ENCODE peak calls at places on chromosomes 11 and 22, in eight cellular contexts. One of them, this sample, is unnamed.

GRCh38 chr22:27115816-27116256 is 458.4 kb downstream of the MIAT start:
- DNase-seq in Calu3: peak; percentile 74
- DNase-seq in ureter: no peak
- DNase-seq in HT-29: peak; percentile 27
- DNase-seq in HEK293T: no peak
- DNase-seq in lung: no peak
- DNase-seq in A172: peak; percentile 92
- DNase-seq in pancreas: no peak
- DNase-seq in this sample: peak; percentile 52

GRCh38 chr22:20459862-20460261 is 22.2 kb upstream of the SCARF2 start:
- DNase-seq in ureter: no peak
- DNase-seq in A172: no peak
- DNase-seq in HT-29: no peak
- DNase-seq in HEK293T: no peak
- DNase-seq in lung: no peak
- DNase-seq in Calu3: no peak
- DNase-seq in pancreas: peak; percentile 26
- DNase-seq in this sample: no peak

GRCh38 chr11:61799665-61800284 is 7.1 kb downstream of the FEN1 start:
- DNase-seq in HEK293T: no peak
- DNase-seq in A172: no peak
- DNase-seq in pancreas: no peak
- DNase-seq in Calu3: no peak
- DNase-seq in lung: no peak
- DNase-seq in HT-29: no peak
- DNase-seq in ureter: no peak
- DNase-seq in this sample: no peak

GRCh38 chr11:104602643-104603042 is 295.6 kb downstream of the CASP12 start:
- DNase-seq in HEK293T: no peak
- DNase-seq in pancreas: no peak
- DNase-seq in lung: no peak
- DNase-seq in Calu3: no peak
- DNase-seq in A172: no peak
- DNase-seq in HT-29: no peak
- DNase-seq in ureter: no peak
- DNase-seq in this sample: no peak

GRCh38 chr22:33807465-33807864 is 112.8 kb downstream of the LARGE1 start:
- DNase-seq in ureter: no peak
- DNase-seq in HEK293T: no peak
- DNase-seq in HT-29: no peak
- DNase-seq in Calu3: no peak
- DNase-seq in pancreas: no peak
- DNase-seq in lung: no peak
- DNase-seq in A172: peak; percentile 19
- DNase-seq in this sample: no peak

GRCh38 chr11:109547356-109548027 is 125.5 kb downstream of the C11orf87 start:
- DNase-seq in ureter: no peak
- DNase-seq in pancreas: peak; percentile 9
- DNase-seq in HT-29: no peak
- DNase-seq in HEK293T: no peak
- DNase-seq in Calu3: no peak
- DNase-seq in lung: no peak
- DNase-seq in A172: peak; percentile 74
- DNase-seq in this sample: no peak

GRCh38 chr11:131693756-131694155 is 323.3 kb downstream of the NTM start:
- DNase-seq in lung: peak; percentile 22
- DNase-seq in ureter: no peak
- DNase-seq in HEK293T: no peak
- DNase-seq in Calu3: no peak
- DNase-seq in pancreas: no peak
- DNase-seq in HT-29: no peak
- DNase-seq in A172: no peak
- DNase-seq in this sample: no peak

GRCh38 chr11:5620606-5621521 is 3.9 kb upstream of the TRIM34 start:
- DNase-seq in lung: peak; percentile 44
- DNase-seq in A172: peak; percentile 54
- DNase-seq in HT-29: peak; percentile 68
- DNase-seq in ureter: no peak
- DNase-seq in Calu3: peak; percentile 43
- DNase-seq in HEK293T: no peak
- DNase-seq in pancreas: no peak
- DNase-seq in this sample: no peak

GRCh38 chr11:47332791-47333525 is 19.5 kb downstream of the MYBPC3 start:
- DNase-seq in pancreas: no peak
- DNase-seq in Calu3: no peak
- DNase-seq in ureter: no peak
- DNase-seq in lung: no peak
- DNase-seq in HEK293T: no peak
- DNase-seq in HT-29: no peak
- DNase-seq in A172: no peak
- DNase-seq in this sample: no peak

GRCh38 chr11:8095356-8095755 is 14.3 kb downstream of the TUB start:
- DNase-seq in A172: no peak
- DNase-seq in lung: no peak
- DNase-seq in HEK293T: no peak
- DNase-seq in HT-29: no peak
- DNase-seq in pancreas: no peak
- DNase-seq in Calu3: no peak
- DNase-seq in ureter: peak; percentile 36
- DNase-seq in this sample: peak; percentile 32

GRCh38 chr11:196786-197731 is 4.2 kb downstream of the SCGB1C1 start:
- DNase-seq in A172: no peak
- DNase-seq in HEK293T: no peak
- DNase-seq in lung: peak; percentile 27
- DNase-seq in Calu3: no peak
- DNase-seq in HT-29: peak; percentile 1
- DNase-seq in pancreas: peak; percentile 69
- DNase-seq in ureter: peak; percentile 41
- DNase-seq in this sample: peak; percentile 41

GRCh38 chr11:120952503-120953229 is 71.2 kb upstream of the TBCEL start:
- DNase-seq in lung: peak; percentile 76
- DNase-seq in pancreas: peak; percentile 88
- DNase-seq in HEK293T: peak; percentile 88
- DNase-seq in A172: peak; percentile 52
- DNase-seq in Calu3: peak; percentile 61
- DNase-seq in HT-29: peak; percentile 86
- DNase-seq in ureter: peak; percentile 87
- DNase-seq in this sample: peak; percentile 73

GRCh38 chr11:125173027-125173426 is 8.5 kb downstream of the PKNOX2 start:
- DNase-seq in Calu3: no peak
- DNase-seq in HEK293T: no peak
- DNase-seq in lung: no peak
- DNase-seq in A172: no peak
- DNase-seq in ureter: no peak
- DNase-seq in pancreas: no peak
- DNase-seq in HT-29: no peak
- DNase-seq in this sample: no peak

GRCh38 chr11:65911682-65912568 is 6.9 kb downstream of the C11orf68 start:
- DNase-seq in ureter: peak; percentile 73
- DNase-seq in HEK293T: peak; percentile 68
- DNase-seq in pancreas: no peak
- DNase-seq in HT-29: peak; percentile 82
- DNase-seq in lung: peak; percentile 52
- DNase-seq in A172: peak; percentile 97
- DNase-seq in Calu3: peak; percentile 49
- DNase-seq in this sample: no peak

GRCh38 chr11:102346748-102347525 is at the start of gene BIRC2:
- DNase-seq in Calu3: peak; percentile 94
- DNase-seq in pancreas: peak; percentile 95
- DNase-seq in ureter: peak; percentile 94
- DNase-seq in lung: peak; percentile 92
- DNase-seq in A172: peak; percentile 61
- DNase-seq in HEK293T: peak; percentile 89
- DNase-seq in HT-29: peak; percentile 97
- DNase-seq in this sample: peak; percentile 97

GRCh38 chr22:19734163-19734562 is 10.8 kb downstream of the GP1BB start:
- DNase-seq in HT-29: no peak
- DNase-seq in HEK293T: no peak
- DNase-seq in pancreas: no peak
- DNase-seq in Calu3: no peak
- DNase-seq in lung: no peak
- DNase-seq in ureter: no peak
- DNase-seq in A172: no peak
- DNase-seq in this sample: no peak

GRCh38 chr11:113334183-113334582 is 19.8 kb downstream of the TTC12 start:
- DNase-seq in lung: no peak
- DNase-seq in ureter: no peak
- DNase-seq in HT-29: no peak
- DNase-seq in Calu3: no peak
- DNase-seq in pancreas: no peak
- DNase-seq in A172: no peak
- DNase-seq in HEK293T: no peak
- DNase-seq in this sample: no peak

GRCh38 chr11:58334708-58335107 is 24.2 kb downstream of the OR5B17 start:
- DNase-seq in HT-29: peak; percentile 28
- DNase-seq in HEK293T: no peak
- DNase-seq in Calu3: peak; percentile 38
- DNase-seq in A172: peak; percentile 13
- DNase-seq in ureter: no peak
- DNase-seq in pancreas: no peak
- DNase-seq in lung: no peak
- DNase-seq in this sample: no peak

GRCh38 chr22:18119409-18120110 is 9.0 kb downstream of the TUBA8 start:
- DNase-seq in ureter: no peak
- DNase-seq in pancreas: no peak
- DNase-seq in HEK293T: no peak
- DNase-seq in Calu3: peak; percentile 3
- DNase-seq in A172: peak; percentile 8
- DNase-seq in lung: no peak
- DNase-seq in HT-29: no peak
- DNase-seq in this sample: no peak

GRCh38 chr11:128379587-128380279 is 207.6 kb downstream of the ETS1 start:
- DNase-seq in pancreas: no peak
- DNase-seq in lung: no peak
- DNase-seq in Calu3: no peak
- DNase-seq in ureter: no peak
- DNase-seq in HEK293T: no peak
- DNase-seq in HT-29: no peak
- DNase-seq in A172: no peak
- DNase-seq in this sample: no peak

GRCh38 chr11:44556735-44557409 is 8.6 kb upstream of the CD82 start:
- DNase-seq in lung: peak; percentile 59
- DNase-seq in HEK293T: no peak
- DNase-seq in HT-29: peak; percentile 82
- DNase-seq in A172: peak; percentile 63
- DNase-seq in ureter: peak; percentile 66
- DNase-seq in Calu3: peak; percentile 70
- DNase-seq in pancreas: no peak
- DNase-seq in this sample: peak; percentile 71

GRCh38 chr11:60872124-60872951 is 5.0 kb downstream of the ZP1 start:
- DNase-seq in HT-29: no peak
- DNase-seq in pancreas: no peak
- DNase-seq in HEK293T: no peak
- DNase-seq in A172: peak; percentile 10
- DNase-seq in Calu3: no peak
- DNase-seq in ureter: no peak
- DNase-seq in lung: no peak
- DNase-seq in this sample: peak; percentile 51

GRCh38 chr22:44667829-44668189 is 34.2 kb upstream of the PRR5 start:
- DNase-seq in pancreas: no peak
- DNase-seq in HEK293T: no peak
- DNase-seq in ureter: no peak
- DNase-seq in lung: no peak
- DNase-seq in HT-29: no peak
- DNase-seq in Calu3: no peak
- DNase-seq in A172: no peak
- DNase-seq in this sample: no peak

GRCh38 chr11:11415786-11416390 is 62.8 kb upstream of the CSNK2A3 start:
- DNase-seq in ureter: no peak
- DNase-seq in lung: no peak
- DNase-seq in HEK293T: no peak
- DNase-seq in Calu3: no peak
- DNase-seq in A172: no peak
- DNase-seq in HT-29: no peak
- DNase-seq in pancreas: no peak
- DNase-seq in this sample: no peak

GRCh38 chr11:83663446-83663845 is 377.3 kb upstream of the CCDC90B start:
- DNase-seq in pancreas: no peak
- DNase-seq in HT-29: no peak
- DNase-seq in ureter: no peak
- DNase-seq in lung: no peak
- DNase-seq in A172: peak; percentile 26
- DNase-seq in HEK293T: no peak
- DNase-seq in Calu3: no peak
- DNase-seq in this sample: no peak

GRCh38 chr11:34342008-34342533 is 15.7 kb downstream of the ABTB2 start:
- DNase-seq in A172: peak; percentile 36
- DNase-seq in Calu3: no peak
- DNase-seq in HT-29: peak; percentile 64
- DNase-seq in HEK293T: no peak
- DNase-seq in pancreas: no peak
- DNase-seq in lung: no peak
- DNase-seq in ureter: no peak
- DNase-seq in this sample: no peak

GRCh38 chr11:1219446-1219835 is 3.4 kb upstream of the MUC5B start:
- DNase-seq in HT-29: no peak
- DNase-seq in lung: no peak
- DNase-seq in Calu3: no peak
- DNase-seq in ureter: no peak
- DNase-seq in HEK293T: no peak
- DNase-seq in pancreas: peak; percentile 62
- DNase-seq in A172: no peak
- DNase-seq in this sample: no peak

GRCh38 chr11:46512261-46512881 is 81.5 kb downstream of the AMBRA1 start:
- DNase-seq in pancreas: no peak
- DNase-seq in lung: no peak
- DNase-seq in A172: no peak
- DNase-seq in ureter: no peak
- DNase-seq in HT-29: no peak
- DNase-seq in Calu3: no peak
- DNase-seq in HEK293T: no peak
- DNase-seq in this sample: no peak

GRCh38 chr22:50622723-50623327 is 5.1 kb downstream of the ARSA start:
- DNase-seq in HT-29: peak; percentile 82
- DNase-seq in A172: no peak
- DNase-seq in ureter: no peak
- DNase-seq in pancreas: peak; percentile 97
- DNase-seq in lung: no peak
- DNase-seq in HEK293T: no peak
- DNase-seq in Calu3: peak; percentile 83
- DNase-seq in this sample: peak; percentile 91

GRCh38 chr11:63888170-63889086 is 28.5 kb downstream of the RCOR2 start:
- DNase-seq in pancreas: peak; percentile 86
- DNase-seq in HEK293T: no peak
- DNase-seq in ureter: peak; percentile 76
- DNase-seq in A172: peak; percentile 29
- DNase-seq in lung: peak; percentile 77
- DNase-seq in HT-29: peak; percentile 95
- DNase-seq in Calu3: peak; percentile 64
- DNase-seq in this sample: peak; percentile 81

GRCh38 chr22:41775338-41775737 is 25.1 kb upstream of the CCDC134 start:
- DNase-seq in A172: no peak
- DNase-seq in Calu3: no peak
- DNase-seq in HT-29: no peak
- DNase-seq in lung: no peak
- DNase-seq in ureter: no peak
- DNase-seq in pancreas: no peak
- DNase-seq in HEK293T: no peak
- DNase-seq in this sample: no peak

GRCh38 chr11:2358754-2359444 is 18.2 kb upstream of the CD81 start:
- DNase-seq in ureter: no peak
- DNase-seq in A172: no peak
- DNase-seq in HT-29: no peak
- DNase-seq in pancreas: no peak
- DNase-seq in lung: no peak
- DNase-seq in HEK293T: no peak
- DNase-seq in Calu3: no peak
- DNase-seq in this sample: no peak

GRCh38 chr22:36328635-36329216 is 59.0 kb downstream of the MYH9 start:
- DNase-seq in HT-29: no peak
- DNase-seq in A172: peak; percentile 83
- DNase-seq in pancreas: no peak
- DNase-seq in ureter: peak; percentile 85
- DNase-seq in lung: peak; percentile 57
- DNase-seq in Calu3: no peak
- DNase-seq in HEK293T: no peak
- DNase-seq in this sample: no peak

GRCh38 chr22:48474881-48475280 is 1352.8 kb downstream of the BRD1 start:
- DNase-seq in A172: no peak
- DNase-seq in HT-29: no peak
- DNase-seq in HEK293T: no peak
- DNase-seq in lung: no peak
- DNase-seq in ureter: no peak
- DNase-seq in pancreas: no peak
- DNase-seq in Calu3: no peak
- DNase-seq in this sample: peak; percentile 27

This sample was measured in left lobe of liver.